ENCODE peak calls at places on chromosomes 5 and 9, in ten cellular contexts. X is cerebellum, F is GM19239, S is RWPE1, E is fibroblast of mammary gland, M is GM20000, L is NCI-H1694 treated with DMSO at 0.1 percent for 48 hours, W is GM03348, J is Ammon's horn, Z is fibroblast of the aortic adventitia. N is an unnamed sample.
A peak's percentile ranks its signal among the peaks of the same experiment; 100 is the strongest.

GRCh38 chr5:133225671-133226152 is 173.9 kb downstream of the HSPA4 start:
- DNase-seq in Z (peak; percentile 35), E (peak; percentile 57), F (no peak), J (no peak), S (peak; percentile 74), M (no peak), W (no peak), L (no peak), X (peak; percentile 83), N (no peak)

GRCh38 chr5:172533399-172534228 is 79.3 kb upstream of the SH3PXD2B start:
- DNase-seq in Z (peak; percentile 35), M (no peak), J (no peak), L (no peak), F (no peak), W (peak; percentile 20), E (no peak), S (peak; percentile 68), X (no peak), N (no peak)

GRCh38 chr5:82174128-82174918 is 103.8 kb downstream of the RPS23 start:
- DNase-seq in L (peak; percentile 9), X (no peak), J (peak; percentile 42), W (peak; percentile 22), F (peak; percentile 25), M (peak; percentile 74), Z (peak; percentile 76), E (peak; percentile 90), S (peak; percentile 47), N (peak; percentile 38)

GRCh38 chr5:155150012-155150411 is 136.5 kb downstream of the KIF4B start:
- DNase-seq in E (no peak), J (no peak), F (no peak), X (no peak), L (no peak), Z (no peak), S (no peak), M (no peak), W (no peak), N (no peak)

GRCh38 chr9:133717113-133718031 is 20.8 kb downstream of the SARDH start:
- DNase-seq in X (no peak), M (no peak), J (no peak), Z (no peak), F (no peak), L (no peak), S (no peak), W (no peak), E (no peak), N (no peak)

GRCh38 chr9:38017149-38017884 is 51.7 kb downstream of the SHB start:
- DNase-seq in X (peak; percentile 71), J (peak; percentile 96), W (peak; percentile 83), Z (peak; percentile 31), F (no peak), E (no peak), S (no peak), L (no peak), M (no peak), N (no peak)

GRCh38 chr9:33159058-33159759 is 7.9 kb downstream of the B4GALT1 start:
- DNase-seq in X (no peak), E (peak; percentile 83), L (no peak), M (peak; percentile 42), W (peak; percentile 27), J (peak; percentile 42), F (no peak), S (no peak), Z (peak; percentile 70), N (no peak)

GRCh38 chr5:40827479-40827977 is 7.5 kb downstream of the RPL37 start:
- DNase-seq in L (no peak), Z (no peak), F (no peak), X (no peak), S (no peak), M (no peak), W (no peak), E (no peak), J (no peak), N (no peak)

GRCh38 chr5:17497446-17497845 is 585 bp upstream of the TAF11L2 start:
- DNase-seq in W (no peak), M (no peak), F (no peak), J (no peak), X (no peak), Z (no peak), E (no peak), S (no peak), L (no peak), N (no peak)

GRCh38 chr5:63726491-63726890 is 235.8 kb downstream of the HTR1A start:
- DNase-seq in J (no peak), Z (no peak), M (no peak), X (no peak), S (no peak), W (no peak), E (no peak), F (no peak), L (no peak), N (no peak)

N was measured in NCI-H446.